ENCODE peak calls at places on chromosome 14, in four cellular contexts. X, W, O and D are unnamed samples.

GRCh38 chr14:36450550-36450949 is 69.5 kb downstream of the NKX2-1 start:
- DNase-seq in X (peak; percentile 25), W (no peak), O (no peak), D (no peak)

GRCh38 chr14:82180057-82180620 is 646.5 kb upstream of the SEL1L start:
- DNase-seq in X (no peak), W (no peak), O (no peak), D (no peak)

GRCh38 chr14:99621948-99622347 is 17.9 kb upstream of the CCDC85C start:
- DNase-seq in X (no peak), W (no peak), O (no peak), D (no peak)

GRCh38 chr14:101224356-101225115 is 321.0 kb upstream of the RTL1 start:
- DNase-seq in X (no peak), W (no peak), O (no peak), D (no peak)

GRCh38 chr14:86296173-86296572 is 766.2 kb downstream of the FLRT2 start:
- DNase-seq in X (no peak), W (no peak), O (no peak), D (no peak)

GRCh38 chr14:103354141-103354540 is 20.1 kb downstream of the EIF5 start:
- DNase-seq in X (no peak), W (no peak), O (no peak), D (no peak)

GRCh38 chr14:65791551-65791981 is 379.0 kb downstream of the FUT8 start:
- DNase-seq in X (peak; percentile 5), W (peak; percentile 12), O (peak; percentile 5), D (no peak)

GRCh38 chr14:96568646-96569045 is 66.5 kb downstream of the PAPOLA start:
- DNase-seq in X (no peak), W (no peak), O (no peak), D (no peak)

GRCh38 chr14:28142400-28143015 is 624.1 kb upstream of the FOXG1 start:
- DNase-seq in X (peak; percentile 29), W (no peak), O (no peak), D (no peak)

GRCh38 chr14:77761205-77761931 is 412 bp upstream of the SNW1 start:
- DNase-seq in X (peak; percentile 66), W (peak; percentile 35), O (peak; percentile 84), D (peak; percentile 62)

GRCh38 chr14:60616326-60617044 is 32.8 kb downstream of the SIX1 start:
- DNase-seq in X (no peak), W (no peak), O (no peak), D (peak; percentile 7)

GRCh38 chr14:99512571-99513182 is 31.5 kb downstream of the CCNK start:
- DNase-seq in X (no peak), W (no peak), O (no peak), D (no peak)

GRCh38 chr14:72745991-72746980 is 147.6 kb downstream of the DPF3 start:
- DNase-seq in X (no peak), W (no peak), O (no peak), D (no peak)

GRCh38 chr14:34650786-34651584 is 21.0 kb upstream of the SNX6 start:
- DNase-seq in X (peak; percentile 92), W (no peak), O (no peak), D (no peak)

GRCh38 chr14:97458302-97459137 is 661.3 kb downstream of the VRK1 start:
- DNase-seq in X (no peak), W (no peak), O (no peak), D (no peak)

GRCh38 chr14:68363841-68364711 is 428.8 kb downstream of the ZFP36L1 start:
- DNase-seq in X (peak; percentile 34), W (no peak), O (no peak), D (peak; percentile 44)

GRCh38 chr14:67554341-67554740 is 21.3 kb downstream of the PLEKHH1 start:
- DNase-seq in X (no peak), W (no peak), O (no peak), D (no peak)

GRCh38 chr14:32407170-32407569 is 78.1 kb downstream of the AKAP6 start:
- DNase-seq in X (no peak), W (no peak), O (no peak), D (no peak)

GRCh38 chr14:68523994-68524725 is 268.7 kb downstream of the ZFP36L1 start:
- DNase-seq in X (no peak), W (no peak), O (no peak), D (no peak)

GRCh38 chr14:90805662-90806548 is 10.3 kb downstream of the TTC7B start:
- DNase-seq in X (no peak), W (peak; percentile 49), O (no peak), D (no peak)

GRCh38 chr14:92600318-92601053 is 86.9 kb downstream of the RIN3 start:
- DNase-seq in X (peak; percentile 77), W (no peak), O (no peak), D (no peak)

GRCh38 chr14:64196668-64197411 is 97.3 kb downstream of the ESR2 start:
- DNase-seq in X (no peak), W (no peak), O (no peak), D (no peak)

GRCh38 chr14:79256311-79256879 is 954.9 kb downstream of the DIO2 start:
- DNase-seq in X (no peak), W (no peak), O (no peak), D (no peak)

GRCh38 chr14:36757730-36758286 is 96.1 kb downstream of the PAX9 start:
- DNase-seq in X (no peak), W (no peak), O (no peak), D (no peak)

GRCh38 chr14:66070542-66071319 is 415.4 kb upstream of the CCDC196 start:
- DNase-seq in X (peak; percentile 16), W (peak; percentile 75), O (no peak), D (peak; percentile 18)

GRCh38 chr14:35558680-35559079 is 24.7 kb downstream of the INSM2 start:
- DNase-seq in X (no peak), W (no peak), O (no peak), D (no peak)

GRCh38 chr14:60632777-60633176 is 16.5 kb downstream of the SIX1 start:
- DNase-seq in X (no peak), W (no peak), O (peak; percentile 30), D (no peak)

GRCh38 chr14:99853206-99853605 is 60.0 kb downstream of the EML1 start:
- DNase-seq in X (no peak), W (no peak), O (no peak), D (no peak)

DNA sequence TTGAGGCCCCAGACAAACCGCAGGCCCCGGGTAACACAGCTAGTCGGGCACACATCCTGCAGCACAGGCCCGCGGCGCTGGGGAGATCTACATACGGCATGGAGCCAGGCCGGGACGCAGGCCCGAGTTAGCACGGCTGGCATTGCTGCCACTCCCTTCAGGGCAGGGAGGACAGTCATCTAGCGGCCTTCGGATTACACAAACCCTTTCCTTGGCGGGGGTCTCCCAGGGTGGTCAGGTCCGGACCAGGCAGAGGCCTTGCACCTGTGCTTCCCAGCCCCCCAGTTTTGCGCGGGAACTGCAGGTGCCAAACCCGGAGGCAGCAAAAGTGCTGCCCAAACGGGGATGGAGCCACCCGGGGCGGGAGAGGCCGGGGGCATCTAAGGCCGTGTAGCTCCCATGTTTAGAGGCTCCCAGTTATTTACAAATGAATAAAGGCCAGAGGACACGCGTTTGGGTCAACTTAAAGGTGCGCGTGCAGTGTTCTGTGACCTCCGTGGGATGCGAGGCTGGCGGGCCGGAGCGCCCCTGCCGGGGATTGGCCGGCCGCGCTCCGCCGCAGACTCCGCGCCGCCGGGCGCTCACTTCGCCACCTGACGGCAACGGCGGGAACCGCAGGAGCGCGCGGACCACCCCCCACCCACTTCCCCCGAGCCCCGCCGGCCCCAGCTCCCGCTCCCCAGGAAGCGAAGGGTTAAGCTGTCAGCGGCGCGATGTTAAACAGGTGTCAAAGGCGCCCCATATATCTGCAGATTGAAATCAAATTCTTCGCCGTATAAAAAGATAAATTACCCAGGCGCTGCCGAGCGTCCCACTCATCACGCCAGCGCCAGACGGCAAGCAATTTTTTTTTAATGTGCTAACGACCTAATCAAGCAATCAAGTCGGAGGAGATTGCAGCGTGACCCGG is 18.1 kb downstream of the VSX2 start:
- DNase-seq in X (peak; percentile 30), W (peak; percentile 82), O (no peak), D (no peak)
- TF ChIP-seq JUNB in X (no peak), W (no peak), O (no peak), D (no peak)

GRCh38 chr14:88424573-88424972 is 39.1 kb downstream of the SPATA7 start:
- DNase-seq in X (no peak), W (no peak), O (no peak), D (no peak)

GRCh38 chr14:88422919-88423318 is 37.5 kb downstream of the SPATA7 start:
- DNase-seq in X (no peak), W (no peak), O (no peak), D (no peak)

GRCh38 chr14:88420187-88420586 is 34.7 kb downstream of the SPATA7 start:
- DNase-seq in X (no peak), W (no peak), O (no peak), D (no peak)

GRCh38 chr14:88421286-88421685 is 35.8 kb downstream of the SPATA7 start:
- DNase-seq in X (no peak), W (no peak), O (no peak), D (no peak)

DNA sequence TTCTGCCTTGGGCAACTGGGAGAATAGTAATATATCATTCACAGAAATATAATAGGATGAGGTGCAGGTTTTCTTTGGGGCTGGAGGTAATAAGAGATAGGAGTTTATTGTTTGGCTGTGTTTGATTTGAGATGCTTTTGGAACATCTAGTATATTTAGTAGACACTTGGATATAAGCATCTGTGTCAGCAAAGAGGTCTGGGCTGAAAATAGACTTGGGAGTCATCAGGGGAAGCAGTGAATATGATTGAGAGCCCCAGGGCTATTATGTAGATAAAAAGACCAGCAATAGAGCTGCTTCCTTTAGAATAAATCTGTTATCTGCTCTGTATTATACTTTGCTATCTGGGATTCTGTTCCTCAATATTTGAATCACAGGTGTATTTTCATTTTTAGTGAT is 36.6 kb downstream of the SPATA7 start:
- DNase-seq in X (no peak), W (no peak), O (no peak), D (no peak)
- TF ChIP-seq MYC in X (no peak), W (no peak), O (no peak), D (no peak)

DNA sequence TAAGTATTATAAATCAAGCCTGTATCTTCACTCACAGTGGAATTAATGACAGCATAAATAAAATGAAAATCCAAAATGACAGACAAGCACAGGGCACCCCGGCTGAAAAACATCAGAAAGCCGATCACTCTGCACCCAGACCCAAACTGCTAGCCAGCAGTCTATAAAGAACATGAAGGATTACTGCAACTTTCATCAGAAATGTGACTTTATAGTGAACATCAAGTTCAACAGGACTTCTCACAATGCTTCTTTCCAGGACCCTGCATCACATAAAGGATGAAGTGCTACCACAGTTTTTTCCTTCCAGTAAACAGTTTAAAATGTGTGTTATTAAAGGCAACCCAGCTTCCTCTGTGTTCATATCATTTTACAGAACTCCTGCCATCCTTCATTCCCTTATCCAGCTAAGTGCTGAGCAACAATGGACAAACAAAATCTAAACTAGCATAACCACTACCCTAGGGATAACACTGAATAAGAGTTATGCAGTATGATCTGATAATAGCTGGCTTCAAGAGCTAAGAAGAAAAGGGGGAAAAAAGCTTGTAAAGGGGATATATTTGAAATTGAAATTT is 280.3 kb upstream of the DIO2 start:
- DNase-seq in X (no peak), W (no peak), O (no peak), D (no peak)
- TF ChIP-seq JUNB in X (no peak), W (no peak), O (no peak), D (no peak)

DNA sequence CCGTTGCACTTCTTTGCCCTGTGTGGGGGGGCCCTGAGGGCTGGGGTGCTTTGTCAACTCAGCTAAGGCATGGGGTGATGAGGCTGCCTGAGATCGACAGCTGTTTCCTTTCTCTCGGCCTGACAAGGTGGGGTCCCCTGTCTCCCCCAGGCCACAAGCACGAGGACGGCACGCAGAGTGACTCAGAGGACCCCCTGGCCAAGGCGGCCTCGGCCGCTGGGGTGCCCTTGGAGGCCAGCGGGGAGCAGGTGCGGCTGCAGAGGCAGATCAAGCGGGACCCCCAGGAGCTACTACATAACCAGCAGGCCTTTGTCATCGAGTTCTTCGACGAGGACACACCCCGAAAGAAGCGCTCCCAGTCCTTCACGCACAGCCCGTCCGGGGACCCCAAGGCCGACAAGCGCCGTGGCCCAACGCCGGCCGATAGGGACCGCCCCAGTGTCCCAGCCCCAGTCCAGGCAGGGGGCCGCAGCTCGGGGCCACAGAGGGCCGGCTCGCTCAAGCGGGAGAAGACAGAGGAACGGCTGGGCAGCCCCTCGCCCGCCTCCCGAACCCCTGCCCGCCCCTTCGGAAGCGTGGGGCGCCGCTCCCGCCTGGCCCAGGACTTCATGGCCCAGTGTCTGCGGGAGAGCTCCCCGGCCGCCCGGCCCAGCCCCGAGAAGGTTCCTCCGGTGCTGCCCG is 18.8 kb downstream of the CEP170B start:
- DNase-seq in X (no peak), W (no peak), O (no peak), D (no peak)
- TF ChIP-seq MYC in X (no peak), W (no peak), O (no peak), D (no peak)